ENCODE peak calls at places on chromosome 15, in ten cellular contexts. B, U, T, C, O, E, K, M, Y and J are unnamed samples.

GRCh38 chr15:42798802-42799201 is 61.9 kb upstream of the CDAN1 start:
- DNase-seq in Y (no peak), M (no peak), O (no peak), E (no peak), U (no peak), T (no peak), K (no peak), C (no peak), B (no peak), J (no peak)

GRCh38 chr15:87355946-87356345 is 900.6 kb downstream of the NTRK3 start:
- DNase-seq in B (no peak), C (no peak), U (no peak), Y (no peak), E (no peak), O (no peak), T (no peak), M (no peak), K (no peak), J (no peak)

GRCh38 chr15:76795217-76795616 is 109.9 kb downstream of the SCAPER start:
- DNase-seq in B (no peak), O (no peak), E (no peak), T (no peak), M (no peak), K (no peak), U (no peak), Y (no peak), C (no peak), J (no peak)

GRCh38 chr15:68795298-68795848 is 25.3 kb downstream of the ANP32A start:
- DNase-seq in K (no peak), B (peak), O (peak), U (peak), M (peak), Y (peak), T (no peak), E (peak), C (no peak), J (no peak)

GRCh38 chr15:63888823-63889222 is 55.1 kb upstream of the HERC1 start:
- DNase-seq in O (no peak), U (no peak), K (no peak), M (no peak), E (no peak), B (no peak), T (no peak), Y (no peak), C (no peak), J (no peak)

GRCh38 chr15:96171842-96172241 is 158.7 kb upstream of the NR2F2 start:
- DNase-seq in E (peak), Y (no peak), K (peak), M (no peak), U (no peak), B (peak), T (no peak), C (no peak), O (no peak), J (no peak)

GRCh38 chr15:90617171-90617570 is 87.4 kb downstream of the CRTC3 start:
- DNase-seq in T (no peak), U (no peak), M (no peak), B (no peak), Y (no peak), O (no peak), C (peak), E (no peak), K (no peak), J (no peak)

GRCh38 chr15:29270169-29270955 is 740 bp upstream of the NSMCE3 start:
- DNase-seq in M (peak), T (no peak), K (no peak), U (peak), Y (no peak), E (peak), O (no peak), B (no peak), C (no peak), J (peak)

GRCh38 chr15:77276943-77277342 is 143.0 kb downstream of the PEAK1 start:
- DNase-seq in M (no peak), E (no peak), B (no peak), K (no peak), T (no peak), Y (no peak), C (no peak), O (no peak), U (no peak), J (no peak)

GRCh38 chr15:31136016-31136415 is 34.5 kb upstream of the TRPM1 start:
- DNase-seq in Y (no peak), T (no peak), B (no peak), C (no peak), O (peak), U (no peak), E (no peak), M (no peak), K (no peak), J (no peak)

GRCh38 chr15:89556413-89557262 is 18.6 kb upstream of the TICRR start:
- DNase-seq in T (peak), K (peak), M (peak), U (peak), B (peak), E (peak), O (peak), C (peak), Y (peak), J (no peak)

GRCh38 chr15:71186267-71186666 is 71.0 kb downstream of the THSD4 start:
- DNase-seq in E (no peak), O (no peak), K (no peak), C (no peak), T (no peak), Y (no peak), B (no peak), U (no peak), M (no peak), J (no peak)

GRCh38 chr15:68822818-68823217 is 2.1 kb upstream of the ANP32A start:
- DNase-seq in T (no peak), O (no peak), U (no peak), M (no peak), Y (no peak), C (no peak), K (no peak), B (peak), E (no peak), J (no peak)

GRCh38 chr15:70025413-70026296 is 72.1 kb downstream of the TLE3 start:
- DNase-seq in M (no peak), U (no peak), C (no peak), O (no peak), E (no peak), Y (no peak), T (no peak), B (no peak), K (no peak), J (no peak)

GRCh38 chr15:76988874-76989780 is 5.8 kb upstream of the PSTPIP1 start:
- DNase-seq in U (no peak), E (no peak), O (no peak), M (no peak), Y (no peak), B (no peak), C (no peak), K (no peak), T (no peak), J (no peak)

GRCh38 chr15:56215769-56216168 is 27.9 kb downstream of the RFX7 start:
- DNase-seq in B (no peak), E (peak), O (no peak), U (no peak), C (peak), M (no peak), Y (peak), K (no peak), T (no peak), J (no peak)

GRCh38 chr15:90801803-90802202 is 66.6 kb upstream of the FURIN start:
- DNase-seq in E (no peak), C (no peak), B (no peak), U (no peak), M (no peak), Y (no peak), K (no peak), T (no peak), O (no peak), J (no peak)

GRCh38 chr15:41923424-41923999 is 29.7 kb upstream of the SPTBN5 start:
- DNase-seq in Y (no peak), T (no peak), C (no peak), O (no peak), M (no peak), K (no peak), E (peak), B (no peak), U (no peak), J (no peak)

GRCh38 chr15:94582368-94582767 is 351.0 kb downstream of the MCTP2 start:
- DNase-seq in M (peak), O (peak), Y (peak), E (no peak), C (no peak), B (peak), K (peak), U (peak), T (no peak), J (no peak)

GRCh38 chr15:28911295-28911979 is 25.7 kb downstream of the APBA2 start:
- DNase-seq in M (no peak), B (peak), Y (no peak), T (no peak), E (no peak), U (no peak), K (no peak), C (no peak), O (no peak), J (no peak)

GRCh38 chr15:68228971-68229385 is 550 bp downstream of the CLN6 start:
- DNase-seq in C (no peak), O (no peak), U (no peak), E (no peak), B (no peak), T (no peak), M (peak), K (no peak), Y (no peak), J (no peak)

GRCh38 chr15:30956216-30956803 is 35.1 kb downstream of the MTMR10 start:
- DNase-seq in K (no peak), U (no peak), E (peak), T (no peak), B (no peak), Y (no peak), M (no peak), C (peak), O (no peak), J (no peak)

GRCh38 chr15:89299896-89300295 is 34.7 kb downstream of the POLG start:
- DNase-seq in O (no peak), C (peak), M (no peak), Y (peak), E (peak), T (no peak), U (no peak), B (no peak), K (no peak), J (no peak)

GRCh38 chr15:85706779-85707518 is 87.8 kb downstream of the KLHL25 start:
- DNase-seq in C (no peak), O (no peak), T (no peak), K (no peak), U (peak), Y (no peak), B (no peak), M (no peak), E (peak), J (no peak)

GRCh38 chr15:57377478-57377847 is 1.2 kb downstream of the CGNL1 start:
- DNase-seq in Y (peak), U (no peak), T (no peak), O (no peak), B (no peak), C (no peak), M (no peak), K (peak), E (no peak), J (no peak)

GRCh38 chr15:78564743-78565096 is 600 bp upstream of the CHRNA5 start:
- DNase-seq in M (no peak), O (no peak), E (no peak), K (no peak), B (no peak), Y (no peak), T (no peak), C (no peak), U (no peak), J (no peak)

GRCh38 chr15:83436513-83437158 is 10.5 kb upstream of the SH3GL3 start:
- DNase-seq in O (no peak), C (no peak), Y (peak), K (peak), B (peak), E (peak), T (no peak), U (no peak), M (no peak), J (no peak)

GRCh38 chr15:83287541-83288027 is 3.1 kb upstream of the BNC1 start:
- DNase-seq in M (no peak), U (no peak), O (no peak), T (peak), C (peak), E (peak), K (no peak), B (no peak), Y (peak), J (no peak)

GRCh38 chr15:66935688-66936087 is 129.7 kb upstream of the SMAD3 start:
- DNase-seq in U (no peak), B (no peak), T (no peak), E (no peak), O (no peak), Y (no peak), M (no peak), K (no peak), C (no peak), J (no peak)

GRCh38 chr15:76006136-76006778 is 6.0 kb downstream of the NRG4 start:
- DNase-seq in U (no peak), O (no peak), E (peak), K (no peak), B (no peak), M (no peak), T (no peak), Y (peak), C (no peak), J (no peak)

GRCh38 chr15:62739507-62739906 is 303.0 kb upstream of the TPM1 start:
- DNase-seq in M (no peak), O (no peak), Y (no peak), T (no peak), K (no peak), E (peak), U (no peak), C (no peak), B (no peak), J (no peak)

GRCh38 chr15:78317145-78317836 is 17.9 kb upstream of the SKIC8 start:
- DNase-seq in K (peak), T (no peak), O (no peak), E (no peak), Y (peak), B (no peak), C (no peak), M (no peak), U (no peak), J (no peak)

GRCh38 chr15:95536638-95537037 is 793.9 kb upstream of the NR2F2 start:
- DNase-seq in Y (no peak), O (no peak), T (no peak), B (no peak), M (no peak), U (no peak), K (no peak), C (no peak), E (no peak), J (no peak)

GRCh38 chr15:60591491-60592385 is 112.8 kb upstream of the ICE2 start:
- DNase-seq in U (peak), O (peak), M (peak), T (no peak), E (no peak), K (peak), Y (no peak), C (no peak), B (peak), J (no peak)
- TF ChIP-seq CTCF in U (no peak), O (no peak), M (no peak), T (no peak), E (no peak), K (peak), Y (peak), C (no peak), B (no peak), J (no peak)

DNA sequence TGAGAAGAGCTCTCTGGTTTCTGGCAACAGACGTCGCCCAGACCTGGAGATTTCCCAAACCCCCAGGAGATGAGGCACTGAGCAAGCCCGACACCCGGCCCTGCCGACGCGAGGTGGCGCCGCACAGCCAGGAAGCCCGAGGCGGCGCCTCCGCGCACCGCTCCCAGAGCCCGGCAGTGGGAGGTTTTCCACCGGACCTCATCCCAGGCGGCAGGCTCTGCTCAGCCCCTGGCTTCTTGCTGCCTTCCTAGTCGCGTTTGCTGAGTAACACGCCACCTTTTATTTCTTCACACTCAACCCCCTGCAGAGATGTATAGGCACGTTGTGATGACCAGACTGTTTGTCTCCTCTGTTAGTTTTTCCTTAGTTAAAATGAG is 56.3 kb upstream of the ARRDC4 start:
- DNase-seq in T (peak), K (peak), M (peak), Y (peak), O (peak), B (peak), E (peak), U (peak), C (peak), J (no peak)
- TF ChIP-seq CTCF in T (peak), K (peak), M (peak), Y (peak), O (peak), B (peak), E (peak), U (no peak), C (peak), J (peak)

DNA sequence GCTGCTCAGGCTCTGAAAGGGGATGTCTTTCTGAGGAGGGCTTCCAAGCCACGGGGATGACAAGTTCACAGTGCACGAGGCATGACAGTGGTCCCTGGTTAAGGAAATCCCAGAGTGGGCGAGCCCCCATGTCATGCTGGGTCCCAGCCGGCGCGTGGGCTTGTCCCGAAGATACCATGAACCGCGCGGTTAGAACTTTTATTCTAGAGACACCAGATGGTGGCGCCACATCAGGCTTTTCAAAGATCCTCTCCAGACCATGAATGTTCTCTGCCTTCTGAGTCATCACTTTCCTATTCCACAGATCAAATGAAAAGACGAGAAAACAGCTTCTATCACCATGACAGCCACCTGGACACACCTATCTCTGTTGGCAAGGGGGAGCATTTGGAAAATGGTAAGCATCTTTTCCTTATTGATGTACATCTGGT is 227.8 kb upstream of the LYSMD4 start:
- DNase-seq in B (peak), E (no peak), T (no peak), C (no peak), M (peak), U (no peak), Y (peak), O (peak), K (no peak), J (no peak)
- TF ChIP-seq CTCF in B (peak), E (peak), T (no peak), C (peak), M (no peak), U (no peak), Y (no peak), O (peak), K (no peak), J (peak)

GRCh38 chr15:99906793-99907192 is 173.6 kb upstream of the LYSMD4 start:
- DNase-seq in B (no peak), O (no peak), K (no peak), T (no peak), Y (no peak), C (no peak), M (no peak), E (no peak), U (no peak), J (no peak)

GRCh38 chr15:99911824-99912223 is 178.6 kb upstream of the LYSMD4 start:
- DNase-seq in Y (peak), M (no peak), O (no peak), K (no peak), U (no peak), E (no peak), T (no peak), B (no peak), C (no peak), J (no peak)

GRCh38 chr15:99907698-99908097 is 174.5 kb upstream of the LYSMD4 start:
- DNase-seq in Y (no peak), O (no peak), C (no peak), B (no peak), M (no peak), U (no peak), T (no peak), K (no peak), E (no peak), J (no peak)

GRCh38 chr15:99906356-99906755 is 173.1 kb upstream of the LYSMD4 start:
- DNase-seq in T (no peak), O (no peak), C (no peak), E (no peak), Y (no peak), U (no peak), B (no peak), M (no peak), K (no peak), J (no peak)

DNA sequence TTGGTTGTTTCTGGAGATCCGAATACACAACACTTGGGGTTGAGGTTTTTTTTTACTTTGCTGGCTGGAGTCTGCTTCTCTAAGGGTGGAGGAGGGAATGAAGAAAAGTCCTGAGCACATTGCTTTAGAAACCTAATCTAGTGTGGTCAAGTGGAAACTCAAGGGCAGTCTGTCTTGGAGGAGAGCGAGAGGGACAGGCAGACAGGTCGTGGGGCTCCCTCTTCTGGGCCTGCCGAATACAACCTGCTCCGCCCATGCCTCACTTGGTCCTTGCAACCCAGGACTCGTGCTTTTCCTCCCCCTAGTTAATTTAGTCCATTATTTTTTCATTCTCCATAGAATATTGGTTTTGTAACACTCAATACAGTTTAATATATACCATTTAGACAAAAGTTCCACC is 176.7 kb upstream of the LYSMD4 start:
- DNase-seq in U (peak), C (no peak), B (peak), M (peak), K (no peak), Y (peak), E (no peak), O (peak), T (no peak), J (no peak)
- TF ChIP-seq CTCF in U (peak), C (peak), B (peak), M (peak), K (no peak), Y (no peak), E (peak), O (peak), T (no peak), J (peak)

GRCh38 chr15:93319121-93319814 is 230.3 kb upstream of the RGMA start:
- DNase-seq in E (no peak), C (no peak), M (no peak), Y (no peak), U (no peak), O (no peak), K (no peak), T (no peak), B (no peak), J (no peak)
- TF ChIP-seq CTCF in E (no peak), C (no peak), M (no peak), Y (no peak), U (no peak), O (no peak), K (no peak), T (no peak), B (no peak), J (no peak)